ENCODE peak calls at places on chromosomes 16 and 17, in nine cellular contexts. Z is glomerular endothelial cell; T is astrocyte of the cerebellum; J is heart left ventricle; E is GM06990; A is stimulated activated naive CD4-positive, alpha-beta T cell; P is lower leg skin; U is GM12892; H is Daoy. G is an unnamed sample.

GRCh38 chr17:78001612-78002011 is 43.1 kb downstream of the TNRC6C start:
- DNase-seq in U (no peak), E (no peak), T (no peak), H (no peak), A (no peak), Z (no peak), P (no peak), J (no peak), G (no peak)

GRCh38 chr17:2138318-2138717 is 83.4 kb downstream of the HIC1 start:
- DNase-seq in E (peak; percentile 49), H (peak; percentile 47), J (peak; percentile 16), A (no peak), T (no peak), Z (no peak), U (no peak), P (peak; percentile 83), G (peak; percentile 32)

GRCh38 chr16:11309895-11310633 is 28.9 kb upstream of the PRM1 start:
- DNase-seq in J (no peak), H (no peak), Z (no peak), A (no peak), E (peak; percentile 62), P (no peak), U (no peak), T (no peak), G (no peak)

GRCh38 chr17:3754458-3755334 is 31.0 kb downstream of the HASPIN start:
- DNase-seq in H (no peak), T (no peak), P (peak; percentile 96), Z (no peak), J (no peak), E (peak; percentile 76), U (peak; percentile 82), A (peak; percentile 86), G (peak; percentile 49)

GRCh38 chr17:8104911-8105310 is 13.4 kb downstream of the ALOXE3 start:
- DNase-seq in J (no peak), T (no peak), U (no peak), P (no peak), E (no peak), H (no peak), A (no peak), Z (no peak), G (no peak)

GRCh38 chr16:56451753-56452689 is 667 bp downstream of the OGFOD1 start:
- DNase-seq in A (no peak), J (peak; percentile 41), P (no peak), H (peak; percentile 23), Z (no peak), T (no peak), U (peak; percentile 28), E (no peak), G (peak; percentile 34)

GRCh38 chr17:57519199-57519598 is 225.9 kb downstream of the CCDC182 start:
- DNase-seq in Z (no peak), J (no peak), T (no peak), H (peak; percentile 39), U (no peak), A (no peak), P (no peak), E (no peak), G (peak; percentile 48)

GRCh38 chr16:9139965-9140364 is 48.5 kb downstream of the HAPSTR1 start:
- DNase-seq in P (no peak), Z (no peak), H (peak; percentile 35), T (no peak), A (no peak), J (no peak), E (peak; percentile 43), U (no peak), G (no peak)

GRCh38 chr17:44820631-44821196 is 9.4 kb downstream of the GJC1 start:
- DNase-seq in H (peak; percentile 88), P (peak; percentile 10), Z (peak; percentile 68), J (no peak), U (no peak), E (no peak), T (peak; percentile 85), A (no peak), G (no peak)

GRCh38 chr17:82648761-82649474 is 674 bp upstream of the WDR45B start:
- DNase-seq in P (peak; percentile 91), E (peak; percentile 43), J (peak; percentile 63), U (peak; percentile 54), H (peak; percentile 30), Z (no peak), A (no peak), T (no peak), G (peak; percentile 68)

GRCh38 chr16:23388786-23389185 is 64.2 kb downstream of the COG7 start:
- DNase-seq in A (no peak), J (no peak), U (no peak), H (no peak), T (no peak), P (no peak), E (no peak), Z (no peak), G (no peak)

GRCh38 chr17:58381124-58381838 is 29.3 kb upstream of the SUPT4H1 start:
- DNase-seq in T (peak; percentile 27), Z (no peak), J (no peak), E (no peak), A (no peak), H (no peak), P (no peak), U (no peak), G (no peak)

GRCh38 chr16:84875846-84876245 is 56.1 kb downstream of the CRISPLD2 start:
- DNase-seq in U (no peak), T (no peak), P (no peak), A (no peak), J (no peak), Z (no peak), E (no peak), H (no peak), G (peak; percentile 18)

GRCh38 chr17:77036841-77037381 is 103.9 kb upstream of the SEC14L1 start:
- DNase-seq in E (no peak), P (no peak), H (no peak), A (no peak), J (no peak), U (no peak), T (no peak), Z (no peak), G (peak; percentile 39)

GRCh38 chr17:2214887-2215615 is 88.5 kb downstream of the SMG6 start:
- DNase-seq in Z (no peak), P (no peak), H (peak; percentile 69), J (peak; percentile 70), T (peak; percentile 83), E (no peak), U (no peak), A (peak; percentile 31), G (peak; percentile 86)

GRCh38 chr16:2471016-2471652 is at the start of gene NTN3:
- DNase-seq in H (no peak), P (no peak), J (no peak), T (no peak), A (no peak), U (no peak), E (no peak), Z (no peak), G (peak; percentile 50)

GRCh38 chr17:59746849-59747445 is 39.5 kb downstream of the VMP1 start:
- DNase-seq in T (no peak), Z (no peak), U (no peak), P (no peak), A (peak; percentile 2), J (no peak), H (peak; percentile 33), E (peak; percentile 15), G (no peak)

GRCh38 chr16:82639666-82640336 is 13.0 kb downstream of the CDH13 start:
- DNase-seq in U (no peak), P (no peak), J (peak; percentile 58), E (peak; percentile 39), A (peak; percentile 7), H (peak; percentile 83), T (no peak), Z (no peak), G (peak; percentile 76)

G was measured in left ventricle myocardium superior.